ENCODE peak calls at places on chromosomes 13 and 19, in four cellular contexts. W, R, N and G are unnamed samples. For H3K36me3 and H3K27me3, the result is how much of the 10 kb centered on the place peaks cover.

GRCh38 chr13:44374348-44374712 is 706 bp downstream of the SERP2 start:
- DNase-seq in W (no peak), R (no peak), N (no peak), G (no peak)

GRCh38 chr19:45934551-45935230 is 20.1 kb upstream of the NANOS2 start:
- DNase-seq in W (peak), R (no peak), N (no peak), G (no peak)

GRCh38 chr13:107807306-107808073 is 407.8 kb downstream of the LIG4 start:
- DNase-seq in W (no peak), R (no peak), N (no peak), G (no peak)

GRCh38 chr13:34076943-34077703 is 259.2 kb downstream of the RFC3 start:
- DNase-seq in W (no peak), R (no peak), N (peak), G (no peak)

GRCh38 chr13:95660981-95661581 is 15.9 kb upstream of the DNAJC3 start:
- DNase-seq in W (peak), R (no peak), N (peak), G (no peak)

GRCh38 chr13:64527561-64527960 is 2702.6 kb downstream of the PCDH9 start:
- DNase-seq in W (no peak), R (no peak), N (no peak), G (no peak)

GRCh38 chr13:77563110-77563509 is 27.6 kb downstream of the SCEL start:
- DNase-seq in W (no peak), R (no peak), N (peak), G (no peak)

GRCh38 chr13:25171517-25172302 is at the start of gene AMER2:
- DNase-seq in W (no peak), R (no peak), N (peak), G (peak)

GRCh38 chr19:39943586-39943985 is 9.2 kb upstream of the FCGBP start:
- DNase-seq in W (no peak), R (no peak), N (no peak), G (no peak)

DNA sequence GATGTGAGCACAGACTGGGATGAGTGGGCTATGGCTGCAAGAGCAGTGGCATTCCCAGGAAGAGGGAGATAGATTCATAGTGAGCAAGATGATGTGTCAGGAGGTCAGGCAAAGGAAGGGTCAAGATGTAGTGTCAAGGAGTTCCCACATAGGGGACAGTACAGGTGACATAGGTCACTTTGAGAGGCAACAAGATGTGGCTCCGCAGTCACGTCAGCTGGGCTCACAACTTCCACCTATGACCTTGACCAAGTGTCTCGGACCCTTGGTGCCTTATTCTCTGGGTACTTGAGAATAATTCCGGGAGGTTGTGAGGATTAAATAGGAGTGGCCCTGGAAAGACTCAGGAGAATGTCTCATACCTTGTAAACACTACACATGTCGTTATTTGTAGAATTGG is 10.5 kb downstream of the ZNF317 start:
- DNase-seq in W (no peak), R (no peak), N (no peak), G (no peak)
- H3K36me3 ChIP-seq in W (half or more), R (under half), N (under half), G (half or more)

GRCh38 chr13:98013241-98013640 is 59.8 kb downstream of the IPO5 start:
- DNase-seq in W (no peak), R (no peak), N (no peak), G (no peak)
- H3K27ac ChIP-seq in W (no peak), R (no peak), N (no peak), G (no peak)

GRCh38 chr19:30231408-30232318 is 140.5 kb upstream of the ZNF536 start:
- DNase-seq in W (no peak), R (no peak), N (no peak), G (no peak)

GRCh38 chr19:30227661-30228112 is 144.5 kb upstream of the ZNF536 start:
- DNase-seq in W (no peak), R (no peak), N (peak), G (peak)

GRCh38 chr19:30228726-30229523 is 143.3 kb upstream of the ZNF536 start:
- DNase-seq in W (no peak), R (no peak), N (peak), G (no peak)

GRCh38 chr19:30228113-30228725 is 144.0 kb upstream of the ZNF536 start:
- DNase-seq in W (no peak), R (no peak), N (no peak), G (no peak)

GRCh38 chr19:30229524-30230174 is 142.5 kb upstream of the ZNF536 start:
- DNase-seq in W (no peak), R (no peak), N (no peak), G (no peak)
- H3K27me3 ChIP-seq in W (under half), R (half or more), N (under half), G (under half)

DNA sequence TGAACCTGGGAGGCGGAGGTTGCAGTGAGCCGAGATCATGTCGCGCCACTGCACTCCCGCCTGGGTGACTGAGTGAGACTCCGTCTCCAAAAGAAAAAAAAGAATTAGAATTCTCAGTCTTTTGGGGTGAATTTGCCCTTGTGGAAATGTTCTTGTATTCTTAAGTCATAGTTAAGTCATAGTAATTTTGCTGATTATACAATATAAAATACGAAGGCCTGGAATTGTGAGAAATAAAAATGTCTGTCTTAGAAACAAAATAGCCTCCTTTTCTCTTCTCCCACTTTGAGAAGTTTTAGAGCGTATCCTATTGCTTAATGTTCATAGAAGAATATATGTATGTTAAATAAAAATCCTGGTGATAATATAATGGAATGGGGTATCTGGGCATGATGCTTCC is 18.1 kb downstream of the SUGT1 start:
- DNase-seq in W (no peak), R (no peak), N (no peak), G (no peak)
- H3K36me3 ChIP-seq in W (half or more), R (under half), N (under half), G (under half)

DNA sequence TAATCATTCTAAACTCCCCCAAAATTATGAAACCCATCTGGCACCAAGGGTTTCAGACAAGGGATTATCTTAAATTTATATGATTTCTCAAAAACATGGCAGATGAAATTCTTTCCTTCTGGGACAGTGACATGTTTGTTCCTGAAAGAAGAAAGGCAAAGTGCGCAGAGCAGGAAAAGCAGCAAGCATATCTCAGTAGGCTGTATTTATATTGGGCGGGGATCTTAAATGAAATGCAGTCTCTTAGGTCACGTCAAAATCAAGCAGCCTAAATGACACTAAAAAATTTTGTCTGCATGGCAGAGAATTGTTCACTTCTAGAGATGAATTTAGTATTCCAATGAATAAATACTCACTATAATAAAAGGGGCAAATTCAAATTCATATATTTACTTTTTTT is 49.3 kb downstream of the RCBTB2 start:
- DNase-seq in W (no peak), R (no peak), N (no peak), G (no peak)
- H3K27ac ChIP-seq in W (no peak), R (no peak), N (no peak), G (no peak)

DNA sequence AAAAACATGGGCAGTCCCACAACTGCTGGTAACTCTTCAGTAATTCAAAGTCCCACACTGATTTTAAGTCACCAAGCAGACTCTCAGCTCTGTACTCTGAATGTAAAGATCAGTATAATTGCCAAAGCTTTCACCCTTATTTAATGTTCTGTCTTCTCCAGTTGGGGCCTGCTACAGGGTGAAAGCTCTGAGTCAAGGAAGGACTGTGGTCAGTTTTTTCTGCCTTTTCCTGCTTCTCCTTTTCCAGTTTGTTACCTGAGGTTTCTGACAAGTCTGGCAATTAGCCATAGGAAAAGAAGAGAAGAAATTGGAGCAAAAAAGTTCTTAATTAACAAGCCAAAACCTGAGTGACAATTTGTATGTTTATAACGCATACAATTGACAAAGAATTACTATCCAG is 279.3 kb downstream of the RBM26 start:
- DNase-seq in W (no peak), R (no peak), N (no peak), G (no peak)
- H3K27me3 ChIP-seq in W (under half), R (under half), N (under half), G (under half)

DNA sequence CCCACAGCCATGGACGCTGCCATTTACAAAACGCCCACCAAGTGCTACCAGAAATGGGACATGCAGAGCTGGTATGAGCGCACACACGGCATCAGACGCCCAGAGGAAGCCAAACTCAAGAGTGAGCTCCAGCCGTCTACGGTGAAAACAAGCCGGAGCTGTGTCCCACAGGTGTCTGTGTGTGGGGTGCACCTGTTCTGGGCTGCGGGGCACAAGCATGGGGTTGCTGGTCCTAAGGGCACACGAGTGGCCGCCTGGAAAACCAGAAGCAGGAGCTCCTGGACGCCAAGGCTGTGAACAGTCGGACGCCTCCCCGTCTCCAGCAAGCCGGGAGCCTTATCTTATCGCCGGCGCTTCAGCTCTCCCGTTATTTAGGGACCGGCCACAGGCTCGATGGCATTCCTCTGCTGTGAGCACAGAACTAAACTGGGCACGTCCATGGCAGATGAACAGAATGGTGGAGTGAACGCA is 1.3 kb downstream of the ADPRHL1 start:
- DNase-seq in W (no peak), R (no peak), N (no peak), G (no peak)
- H3K36me3 ChIP-seq in W (under half), R (under half), N (under half), G (under half)

DNA sequence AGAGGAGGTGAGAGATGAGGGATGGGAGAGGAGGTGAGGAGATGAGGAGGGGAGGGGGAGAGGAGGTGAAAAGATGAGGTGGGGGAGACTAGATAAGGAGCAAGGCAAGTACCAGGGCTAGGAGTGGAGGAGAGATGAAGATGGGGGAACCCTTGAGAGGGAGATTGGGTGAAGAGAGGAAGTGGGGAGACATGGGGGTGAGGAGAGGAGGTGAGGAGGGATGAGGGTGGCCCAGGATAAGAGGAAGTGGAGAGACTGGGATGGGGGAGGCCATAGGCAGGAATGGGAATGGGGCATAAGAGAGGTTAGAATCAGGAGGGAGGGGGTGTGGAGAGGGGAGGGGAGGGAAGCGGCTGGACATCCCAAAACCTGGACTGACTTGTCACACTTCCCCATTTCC is 16.7 kb upstream of the EMC10 start:
- DNase-seq in W (no peak), R (no peak), N (no peak), G (peak)
- H3K27ac ChIP-seq in W (no peak), R (no peak), N (no peak), G (no peak)

GRCh38 chr13:59437902-59438301 is 725.8 kb downstream of the DIAPH3 start:
- DNase-seq in W (no peak), R (no peak), N (peak), G (no peak)

GRCh38 chr13:59439776-59440428 is 723.8 kb downstream of the DIAPH3 start:
- DNase-seq in W (no peak), R (no peak), N (no peak), G (no peak)

GRCh38 chr13:59435024-59435423 is 728.7 kb downstream of the DIAPH3 start:
- DNase-seq in W (no peak), R (no peak), N (no peak), G (no peak)
- H3K27me3 ChIP-seq in W (under half), R (under half), N (under half), G (under half)

DNA sequence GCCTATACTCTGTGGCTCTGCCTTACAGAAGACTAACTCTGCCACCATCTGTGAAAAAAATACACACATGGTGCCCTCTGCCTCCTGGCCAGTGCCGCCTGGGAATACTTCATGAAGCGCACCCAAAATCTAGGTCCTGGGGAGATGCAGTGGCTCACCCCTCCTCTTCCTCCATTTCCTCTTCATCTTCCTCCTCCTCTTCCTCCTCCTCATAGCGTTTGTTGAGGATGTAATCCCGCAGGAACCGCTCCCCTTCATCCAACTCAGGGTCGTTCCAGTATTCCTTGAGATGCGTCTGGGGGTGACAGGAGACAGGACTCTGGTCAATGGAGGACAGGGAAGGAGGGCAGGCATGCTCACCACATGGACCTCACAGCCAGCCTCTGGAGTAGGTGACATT is 5.7 kb downstream of the KRI1 start:
- DNase-seq in W (no peak), R (no peak), N (no peak), G (no peak)
- H3K36me3 ChIP-seq in W (half or more), R (under half), N (under half), G (under half)